ENCODE peak calls at places on chromosomes 6 and 20, in five cellular contexts. One of them, this sample, is unnamed.

GRCh38 chr6:133341607-133342158 is 100.5 kb downstream of the EYA4 start:
- DNase-seq in H9: no peak
- DNase-seq in IMR-90: peak; percentile 93
- DNase-seq in mesendoderm: no peak
- DNase-seq in trophoblast cell: peak; percentile 6
- DNase-seq in this sample: no peak

GRCh38 chr20:10074513-10074912 is 39.7 kb downstream of the ANKEF1 start:
- DNase-seq in IMR-90: peak; percentile 90
- DNase-seq in trophoblast cell: peak; percentile 44
- DNase-seq in H9: no peak
- DNase-seq in mesendoderm: no peak
- DNase-seq in this sample: no peak

GRCh38 chr20:4601630-4602296 is 119.9 kb upstream of the PRND start:
- DNase-seq in IMR-90: no peak
- DNase-seq in H9: no peak
- DNase-seq in mesendoderm: no peak
- DNase-seq in trophoblast cell: no peak
- DNase-seq in this sample: no peak

GRCh38 chr6:39312912-39313525 is 1.2 kb downstream of the KCNK17 start:
- DNase-seq in H9: peak; percentile 39
- DNase-seq in trophoblast cell: no peak
- DNase-seq in IMR-90: no peak
- DNase-seq in mesendoderm: no peak
- DNase-seq in this sample: no peak

GRCh38 chr6:99225172-99225571 is 124.3 kb downstream of the FAXC start:
- DNase-seq in trophoblast cell: no peak
- DNase-seq in IMR-90: no peak
- DNase-seq in H9: no peak
- DNase-seq in mesendoderm: no peak
- DNase-seq in this sample: no peak

GRCh38 chr6:12208190-12208589 is 82.0 kb upstream of the EDN1 start:
- DNase-seq in trophoblast cell: peak; percentile 59
- DNase-seq in H9: no peak
- DNase-seq in mesendoderm: no peak
- DNase-seq in IMR-90: peak; percentile 27
- DNase-seq in this sample: no peak

GRCh38 chr6:155183095-155183494 is 80.7 kb upstream of the CLDN20 start:
- DNase-seq in trophoblast cell: no peak
- DNase-seq in H9: no peak
- DNase-seq in mesendoderm: no peak
- DNase-seq in IMR-90: no peak
- DNase-seq in this sample: no peak

GRCh38 chr20:31595654-31596411 is 9.3 kb upstream of the ID1 start:
- DNase-seq in H9: peak; percentile 95
- DNase-seq in trophoblast cell: peak; percentile 98
- DNase-seq in IMR-90: peak; percentile 86
- DNase-seq in mesendoderm: peak; percentile 98
- DNase-seq in this sample: no peak

GRCh38 chr6:1135726-1136414 is 176.0 kb upstream of the FOXQ1 start:
- DNase-seq in trophoblast cell: no peak
- DNase-seq in H9: no peak
- DNase-seq in IMR-90: no peak
- DNase-seq in mesendoderm: no peak
- DNase-seq in this sample: no peak

GRCh38 chr20:34374209-34374749 is 11.2 kb downstream of the ITCH start:
- DNase-seq in H9: no peak
- DNase-seq in mesendoderm: no peak
- DNase-seq in IMR-90: no peak
- DNase-seq in trophoblast cell: no peak
- DNase-seq in this sample: no peak

DNA sequence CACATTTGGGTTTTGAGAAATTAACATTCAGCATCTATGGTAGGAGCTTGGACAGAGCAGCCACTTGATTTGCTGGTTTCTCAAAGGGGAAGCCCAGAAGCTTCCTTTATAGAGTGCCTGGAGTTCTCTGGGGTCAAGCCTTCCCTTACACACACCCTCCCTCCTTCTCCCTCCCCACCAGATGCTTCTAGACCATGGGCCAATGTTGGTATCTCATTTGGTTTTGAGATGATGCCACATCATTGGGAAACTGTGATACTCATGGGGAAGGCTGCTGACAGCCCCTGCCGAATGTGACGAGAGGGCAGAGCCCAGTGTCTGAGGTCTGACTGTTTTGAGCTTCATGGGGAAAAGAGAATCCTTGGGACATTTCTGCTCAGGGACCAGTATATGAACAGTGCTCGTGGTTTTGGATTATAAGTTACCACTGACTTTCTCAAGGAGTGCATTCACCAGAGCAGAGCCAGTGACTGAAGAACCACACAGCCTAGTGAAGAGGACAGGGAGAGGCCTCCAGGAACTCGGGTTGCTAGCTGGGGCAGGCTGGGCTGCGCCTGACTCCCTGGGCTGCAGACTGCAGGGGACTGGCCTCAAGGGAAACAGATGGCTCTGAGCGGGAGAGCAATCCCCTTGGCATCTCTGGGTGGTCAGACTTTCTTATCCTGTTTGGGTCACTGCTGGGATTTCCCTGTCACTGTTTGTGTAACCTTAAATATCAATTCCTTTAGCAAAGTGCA is 46.4 kb upstream of the CST5 start:
- DNase-seq in H9: no peak
- DNase-seq in mesendoderm: no peak
- DNase-seq in IMR-90: no peak
- DNase-seq in trophoblast cell: no peak
- DNase-seq in this sample: no peak
- H4K8ac ChIP-seq in H9: no peak overlapping the region
- H4K8ac ChIP-seq in mesendoderm: no peak overlapping the region
- H4K8ac ChIP-seq in IMR-90: no peak overlapping the region
- H4K8ac ChIP-seq in trophoblast cell: no peak overlapping the region
- H4K8ac ChIP-seq in this sample: no peak overlapping the region

GRCh38 chr6:36133912-36134311 is 3.6 kb downstream of the MAPK13 start:
- DNase-seq in trophoblast cell: no peak
- DNase-seq in H9: no peak
- DNase-seq in mesendoderm: no peak
- DNase-seq in IMR-90: no peak
- DNase-seq in this sample: no peak
- H4K8ac ChIP-seq in trophoblast cell: no peak overlapping the region
- H4K8ac ChIP-seq in H9: no peak overlapping the region
- H4K8ac ChIP-seq in mesendoderm: no peak overlapping the region
- H4K8ac ChIP-seq in IMR-90: no peak overlapping the region
- H4K8ac ChIP-seq in this sample: no peak overlapping the region

GRCh38 chr6:117546674-117547073 is 55.6 kb downstream of the GOPC start:
- DNase-seq in mesendoderm: no peak
- DNase-seq in H9: no peak
- DNase-seq in trophoblast cell: no peak
- DNase-seq in IMR-90: no peak
- DNase-seq in this sample: no peak
- H4K8ac ChIP-seq in mesendoderm: no peak overlapping the region
- H4K8ac ChIP-seq in H9: no peak overlapping the region
- H4K8ac ChIP-seq in trophoblast cell: no peak overlapping the region
- H4K8ac ChIP-seq in IMR-90: peak overlapping the region; percentile 4
- H4K8ac ChIP-seq in this sample: no peak overlapping the region

GRCh38 chr6:19804362-19805145 is 32.6 kb upstream of the ID4 start:
- DNase-seq in H9: peak; percentile 96
- DNase-seq in trophoblast cell: peak; percentile 98
- DNase-seq in IMR-90: peak; percentile 96
- DNase-seq in mesendoderm: peak; percentile 98
- DNase-seq in this sample: peak; percentile 93
- H4K8ac ChIP-seq in H9: no peak overlapping the region
- H4K8ac ChIP-seq in trophoblast cell: peak overlapping the region; percentile 94
- H4K8ac ChIP-seq in IMR-90: peak overlapping the region; percentile 91
- H4K8ac ChIP-seq in mesendoderm: peak overlapping the region; percentile 40
- H4K8ac ChIP-seq in this sample: no peak overlapping the region

DNA sequence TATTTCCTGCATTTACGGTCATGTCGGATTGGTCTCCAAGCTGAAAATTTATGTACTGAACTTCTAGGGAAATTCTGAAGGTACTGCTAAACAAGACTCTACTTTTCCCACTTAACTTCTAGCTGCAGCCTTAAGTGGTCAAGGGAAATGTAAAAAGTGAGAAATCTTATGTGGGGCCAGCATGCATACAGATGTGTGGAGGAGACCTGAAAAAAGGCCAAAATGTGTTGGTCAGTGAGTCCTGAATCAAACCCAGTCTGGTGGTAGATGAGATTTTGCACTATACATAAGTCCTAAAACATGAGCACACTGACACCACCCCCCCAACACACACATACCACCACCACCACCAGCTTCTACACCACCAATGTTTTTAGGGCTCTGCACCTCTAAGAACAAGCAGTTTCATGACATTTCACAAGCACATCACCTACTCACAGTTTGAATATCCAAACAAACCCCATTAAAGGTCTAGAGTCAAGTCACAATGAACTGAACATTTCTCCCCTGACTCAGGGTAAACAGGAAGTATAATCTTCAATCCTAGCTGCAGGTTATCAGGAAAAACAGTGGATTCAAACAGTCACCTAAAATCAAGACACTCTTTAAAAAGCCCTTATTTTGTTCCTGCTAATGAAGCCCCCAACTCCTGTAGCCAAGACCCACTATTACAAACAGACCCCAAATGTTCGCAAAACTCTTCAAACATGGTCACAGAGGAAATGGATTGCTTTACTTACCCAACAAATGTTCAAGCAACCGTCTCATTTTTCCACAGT is 1.6 kb downstream of the ZMYND8 start:
- DNase-seq in trophoblast cell: no peak
- DNase-seq in mesendoderm: no peak
- DNase-seq in H9: no peak
- DNase-seq in IMR-90: peak; percentile 71
- DNase-seq in this sample: no peak
- H4K8ac ChIP-seq in trophoblast cell: peak overlapping the region; percentile 31
- H4K8ac ChIP-seq in mesendoderm: no peak overlapping the region
- H4K8ac ChIP-seq in H9: no peak overlapping the region
- H4K8ac ChIP-seq in IMR-90: peak overlapping the region; percentile 99
- H4K8ac ChIP-seq in this sample: no peak overlapping the region

GRCh38 chr6:131003419-131004386 is 59.3 kb downstream of the EPB41L2 start:
- DNase-seq in mesendoderm: peak; percentile 36
- DNase-seq in IMR-90: no peak
- DNase-seq in trophoblast cell: no peak
- DNase-seq in H9: no peak
- DNase-seq in this sample: no peak

GRCh38 chr6:131004387-131004755 is 58.7 kb downstream of the EPB41L2 start:
- DNase-seq in IMR-90: no peak
- DNase-seq in H9: no peak
- DNase-seq in trophoblast cell: no peak
- DNase-seq in mesendoderm: no peak
- DNase-seq in this sample: no peak

GRCh38 chr6:131001945-131002661 is 60.9 kb downstream of the EPB41L2 start:
- DNase-seq in H9: no peak
- DNase-seq in trophoblast cell: no peak
- DNase-seq in IMR-90: peak; percentile 44
- DNase-seq in mesendoderm: peak; percentile 35
- DNase-seq in this sample: no peak

GRCh38 chr6:131009790-131010189 is 53.3 kb downstream of the EPB41L2 start:
- DNase-seq in H9: no peak
- DNase-seq in mesendoderm: no peak
- DNase-seq in trophoblast cell: no peak
- DNase-seq in IMR-90: no peak
- DNase-seq in this sample: no peak

GRCh38 chr6:131007286-131007685 is 55.8 kb downstream of the EPB41L2 start:
- DNase-seq in trophoblast cell: no peak
- DNase-seq in IMR-90: no peak
- DNase-seq in mesendoderm: no peak
- DNase-seq in H9: no peak
- DNase-seq in this sample: no peak
- H4K8ac ChIP-seq in trophoblast cell: no peak overlapping the region
- H4K8ac ChIP-seq in IMR-90: no peak overlapping the region
- H4K8ac ChIP-seq in mesendoderm: no peak overlapping the region
- H4K8ac ChIP-seq in H9: no peak overlapping the region
- H4K8ac ChIP-seq in this sample: no peak overlapping the region

GRCh38 chr6:26597821-26598220 is 1.1 kb downstream of the ABT1 start:
- DNase-seq in H9: no peak
- DNase-seq in IMR-90: no peak
- DNase-seq in trophoblast cell: no peak
- DNase-seq in mesendoderm: no peak
- DNase-seq in this sample: no peak
- H4K8ac ChIP-seq in H9: no peak overlapping the region
- H4K8ac ChIP-seq in IMR-90: no peak overlapping the region
- H4K8ac ChIP-seq in trophoblast cell: no peak overlapping the region
- H4K8ac ChIP-seq in mesendoderm: no peak overlapping the region
- H4K8ac ChIP-seq in this sample: no peak overlapping the region

DNA sequence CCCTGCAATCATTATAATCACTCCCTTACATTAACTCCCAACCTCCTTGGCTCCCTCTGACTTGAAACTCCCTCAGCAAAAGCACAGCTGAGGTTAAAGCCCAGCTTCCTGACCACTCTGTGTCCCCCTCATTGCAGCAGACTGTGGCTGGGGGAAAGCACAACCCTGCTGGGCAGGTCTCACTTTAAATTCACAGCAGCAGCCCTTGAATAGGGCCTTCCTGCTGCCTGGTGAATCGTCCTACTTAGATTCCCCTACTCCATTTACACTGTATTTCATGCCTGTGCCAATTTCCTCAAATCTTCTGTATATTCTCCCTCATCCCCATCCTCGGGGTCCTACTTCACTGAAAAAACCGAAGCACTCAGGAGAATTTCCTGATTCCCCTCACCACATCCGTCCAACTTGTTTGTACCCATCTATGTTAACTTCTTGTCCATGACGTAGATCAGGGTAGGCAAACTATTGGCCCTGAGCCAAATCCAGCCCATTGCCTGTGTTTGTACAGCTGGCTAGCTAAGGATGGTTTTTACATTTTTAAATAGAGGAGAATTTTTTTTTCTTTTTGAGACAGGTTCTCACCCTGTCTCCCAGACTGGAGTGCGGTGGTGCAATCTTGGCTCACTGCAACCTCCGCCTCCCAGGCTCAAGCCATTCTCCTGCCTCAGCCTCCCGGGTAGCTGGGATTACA is 31.5 kb upstream of the GCM1 start:
- DNase-seq in IMR-90: peak; percentile 33
- DNase-seq in H9: no peak
- DNase-seq in trophoblast cell: no peak
- DNase-seq in mesendoderm: no peak
- DNase-seq in this sample: no peak
- H4K8ac ChIP-seq in IMR-90: no peak overlapping the region
- H4K8ac ChIP-seq in H9: no peak overlapping the region
- H4K8ac ChIP-seq in trophoblast cell: no peak overlapping the region
- H4K8ac ChIP-seq in mesendoderm: no peak overlapping the region
- H4K8ac ChIP-seq in this sample: no peak overlapping the region